ENCODE peak calls at places on chromosomes 4 and X, in five cellular contexts. One of them, this sample, is unnamed.

GRCh38 chr4:62457356-62457755 is 1257.2 kb downstream of the ADGRL3 start:
- DNase-seq in H1: no peak
- DNase-seq in IMR-90: no peak
- DNase-seq in H9: no peak
- DNase-seq in neuronal stem cell: no peak
- DNase-seq in this sample: no peak

GRCh38 chrX:84248226-84248625 is 60.2 kb upstream of the RPS6KA6 start:
- DNase-seq in IMR-90: peak; percentile 79
- DNase-seq in H9: no peak
- DNase-seq in H1: no peak
- DNase-seq in neuronal stem cell: no peak
- DNase-seq in this sample: peak; percentile 69

GRCh38 chr4:17958185-17958584 is 63.4 kb downstream of the LCORL start:
- DNase-seq in H1: no peak
- DNase-seq in IMR-90: peak; percentile 55
- DNase-seq in neuronal stem cell: no peak
- DNase-seq in H9: no peak
- DNase-seq in this sample: no peak

GRCh38 chr4:30553151-30553550 is 167.0 kb upstream of the PCDH7 start:
- DNase-seq in H1: no peak
- DNase-seq in H9: no peak
- DNase-seq in IMR-90: no peak
- DNase-seq in neuronal stem cell: no peak
- DNase-seq in this sample: peak; percentile 51

GRCh38 chrX:149131780-149132179 is 373.3 kb downstream of the IDS start:
- DNase-seq in neuronal stem cell: no peak
- DNase-seq in H1: no peak
- DNase-seq in H9: no peak
- DNase-seq in IMR-90: no peak
- DNase-seq in this sample: peak; percentile 8

GRCh38 chrX:138765061-138765460 is 53.5 kb upstream of the FGF13 start:
- DNase-seq in neuronal stem cell: no peak
- DNase-seq in H9: no peak
- DNase-seq in IMR-90: no peak
- DNase-seq in H1: no peak
- DNase-seq in this sample: no peak

GRCh38 chr4:136900706-136901105 is 631.6 kb downstream of the PCDH18 start:
- DNase-seq in H1: no peak
- DNase-seq in IMR-90: no peak
- DNase-seq in H9: no peak
- DNase-seq in neuronal stem cell: no peak
- DNase-seq in this sample: peak; percentile 9

GRCh38 chr4:112956458-112956857 is 93.0 kb upstream of the ANK2 start:
- DNase-seq in neuronal stem cell: no peak
- DNase-seq in H1: no peak
- DNase-seq in H9: no peak
- DNase-seq in IMR-90: no peak
- DNase-seq in this sample: no peak

GRCh38 chr4:180828455-180829018 is 1414.7 kb upstream of the TENM3 start:
- DNase-seq in H1: no peak
- DNase-seq in H9: no peak
- DNase-seq in neuronal stem cell: peak; percentile 40
- DNase-seq in IMR-90: peak; percentile 83
- DNase-seq in this sample: peak; percentile 57

GRCh38 chr4:52712991-52713275 is 38.3 kb downstream of the ERVMER34-1 start:
- DNase-seq in H9: no peak
- DNase-seq in H1: no peak
- DNase-seq in neuronal stem cell: no peak
- DNase-seq in IMR-90: no peak
- DNase-seq in this sample: no peak

GRCh38 chr4:83639849-83640493 is 104.1 kb downstream of the GPAT3 start:
- DNase-seq in H1: peak; percentile 58
- DNase-seq in H9: peak; percentile 38
- DNase-seq in neuronal stem cell: peak; percentile 73
- DNase-seq in IMR-90: peak; percentile 80
- DNase-seq in this sample: peak; percentile 82

GRCh38 chr4:20337261-20337664 is 85.6 kb downstream of the SLIT2 start:
- DNase-seq in H1: no peak
- DNase-seq in IMR-90: peak; percentile 15
- DNase-seq in H9: no peak
- DNase-seq in neuronal stem cell: no peak
- DNase-seq in this sample: no peak

GRCh38 chrX:2700405-2701320 is 9.6 kb downstream of the CD99 start:
- DNase-seq in neuronal stem cell: no peak
- DNase-seq in H1: no peak
- DNase-seq in IMR-90: no peak
- DNase-seq in H9: no peak
- DNase-seq in this sample: no peak

GRCh38 chrX:48920713-48921104 is 1.9 kb upstream of the PIM2 start:
- DNase-seq in H1: no peak
- DNase-seq in IMR-90: no peak
- DNase-seq in H9: no peak
- DNase-seq in neuronal stem cell: no peak
- DNase-seq in this sample: no peak

GRCh38 chr4:2745981-2746806 is 9.9 kb downstream of the TNIP2 start:
- DNase-seq in IMR-90: peak; percentile 85
- DNase-seq in neuronal stem cell: no peak
- DNase-seq in H1: no peak
- DNase-seq in H9: no peak
- DNase-seq in this sample: peak; percentile 92

GRCh38 chrX:39519566-39520301 is 578.0 kb downstream of the BCOR start:
- DNase-seq in neuronal stem cell: no peak
- DNase-seq in H9: no peak
- DNase-seq in H1: no peak
- DNase-seq in IMR-90: no peak
- DNase-seq in this sample: no peak

GRCh38 chr4:67393699-67394281 is 151.5 kb downstream of the CENPC start:
- DNase-seq in neuronal stem cell: peak; percentile 39
- DNase-seq in IMR-90: peak; percentile 50
- DNase-seq in H1: no peak
- DNase-seq in H9: no peak
- DNase-seq in this sample: peak; percentile 39

GRCh38 chr4:6909113-6909969 is at the start of gene TBC1D14:
- DNase-seq in IMR-90: peak; percentile 81
- DNase-seq in neuronal stem cell: peak; percentile 89
- DNase-seq in H9: peak; percentile 89
- DNase-seq in H1: peak; percentile 91
- DNase-seq in this sample: peak; percentile 89

GRCh38 chrX:110316351-110317078 is 1.4 kb downstream of the AMMECR1 start:
- DNase-seq in IMR-90: no peak
- DNase-seq in neuronal stem cell: no peak
- DNase-seq in H1: no peak
- DNase-seq in H9: no peak
- DNase-seq in this sample: peak; percentile 33

GRCh38 chrX:49077941-49078340 is 1.7 kb downstream of the WDR45 start:
- DNase-seq in H1: no peak
- DNase-seq in H9: no peak
- DNase-seq in neuronal stem cell: no peak
- DNase-seq in IMR-90: no peak
- DNase-seq in this sample: no peak

GRCh38 chr4:108360857-108361820 is 192.4 kb upstream of the LEF1 start:
- DNase-seq in IMR-90: peak; percentile 60
- DNase-seq in H1: no peak
- DNase-seq in H9: peak; percentile 47
- DNase-seq in neuronal stem cell: no peak
- DNase-seq in this sample: peak; percentile 86

GRCh38 chrX:46574941-46575381 is 1.4 kb downstream of the CHST7 start:
- DNase-seq in IMR-90: no peak
- DNase-seq in neuronal stem cell: no peak
- DNase-seq in H9: peak; percentile 41
- DNase-seq in H1: no peak
- DNase-seq in this sample: no peak

GRCh38 chrX:46381630-46382029 is 163.6 kb downstream of the ZNF674 start:
- DNase-seq in H9: peak; percentile 40
- DNase-seq in IMR-90: peak; percentile 17
- DNase-seq in neuronal stem cell: peak; percentile 2
- DNase-seq in H1: peak; percentile 46
- DNase-seq in this sample: peak; percentile 10

GRCh38 chr4:55396305-55397023 is 707 bp downstream of the TMEM165 start:
- DNase-seq in H9: peak; percentile 40
- DNase-seq in neuronal stem cell: peak; percentile 39
- DNase-seq in H1: peak; percentile 74
- DNase-seq in IMR-90: peak; percentile 38
- DNase-seq in this sample: peak; percentile 59

GRCh38 chr4:146959692-146960091 is 14.0 kb upstream of the TTC29 start:
- DNase-seq in H9: no peak
- DNase-seq in H1: no peak
- DNase-seq in IMR-90: peak; percentile 3
- DNase-seq in neuronal stem cell: no peak
- DNase-seq in this sample: no peak

GRCh38 chr4:4864940-4865704 is 5.7 kb downstream of the MSX1 start:
- DNase-seq in neuronal stem cell: no peak
- DNase-seq in H9: no peak
- DNase-seq in H1: peak; percentile 64
- DNase-seq in IMR-90: no peak
- DNase-seq in this sample: no peak
- H3K14ac ChIP-seq in neuronal stem cell: no peak overlapping the region
- H3K14ac ChIP-seq in H9: no peak overlapping the region
- H3K14ac ChIP-seq in H1: no peak overlapping the region
- H3K14ac ChIP-seq in IMR-90: no peak overlapping the region
- H3K14ac ChIP-seq in this sample: no peak overlapping the region

DNA sequence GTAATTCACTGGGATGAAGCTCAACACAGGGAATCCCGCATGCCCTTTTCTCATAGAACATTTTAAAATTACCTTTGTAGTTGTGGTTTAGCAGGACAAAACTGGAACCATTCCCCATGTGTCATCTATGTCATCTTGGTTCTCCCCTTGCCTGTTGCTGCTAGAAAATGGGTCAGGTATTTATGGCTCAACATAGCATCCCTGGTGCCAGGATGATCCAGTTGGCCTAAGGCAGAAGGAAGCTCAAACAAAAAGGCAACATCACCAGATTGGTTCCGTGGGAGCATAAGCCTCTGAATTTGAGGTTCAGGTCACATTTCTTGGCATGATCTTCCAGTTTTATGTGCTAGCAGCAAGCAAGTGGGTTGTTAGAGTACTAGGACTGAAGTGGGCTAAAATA is 552.6 kb upstream of the BOD1L1 start:
- DNase-seq in IMR-90: no peak
- DNase-seq in H9: no peak
- DNase-seq in neuronal stem cell: no peak
- DNase-seq in H1: no peak
- DNase-seq in this sample: no peak
- H3K4me1 ChIP-seq in IMR-90: no peaks in the 10 kb centered on the region
- H3K4me1 ChIP-seq in H9: peaks cover 9% of the 10 kb centered on the region
- H3K4me1 ChIP-seq in neuronal stem cell: peaks cover 13% of the 10 kb centered on the region
- H3K4me1 ChIP-seq in H1: peaks cover 7% of the 10 kb centered on the region
- H3K4me1 ChIP-seq in this sample: no peaks in the 10 kb centered on the region

GRCh38 chr4:128525939-128526630 is 238.5 kb upstream of the PGRMC2 start:
- DNase-seq in H1: no peak
- DNase-seq in IMR-90: peak; percentile 78
- DNase-seq in H9: no peak
- DNase-seq in neuronal stem cell: no peak
- DNase-seq in this sample: peak; percentile 57
- H2BK15ac ChIP-seq in H1: no peak overlapping the region
- H2BK15ac ChIP-seq in IMR-90: peak overlapping the region; percentile 46
- H2BK15ac ChIP-seq in H9: no peak overlapping the region
- H2BK15ac ChIP-seq in neuronal stem cell: no peak overlapping the region
- H2BK15ac ChIP-seq in this sample: no peak overlapping the region

DNA sequence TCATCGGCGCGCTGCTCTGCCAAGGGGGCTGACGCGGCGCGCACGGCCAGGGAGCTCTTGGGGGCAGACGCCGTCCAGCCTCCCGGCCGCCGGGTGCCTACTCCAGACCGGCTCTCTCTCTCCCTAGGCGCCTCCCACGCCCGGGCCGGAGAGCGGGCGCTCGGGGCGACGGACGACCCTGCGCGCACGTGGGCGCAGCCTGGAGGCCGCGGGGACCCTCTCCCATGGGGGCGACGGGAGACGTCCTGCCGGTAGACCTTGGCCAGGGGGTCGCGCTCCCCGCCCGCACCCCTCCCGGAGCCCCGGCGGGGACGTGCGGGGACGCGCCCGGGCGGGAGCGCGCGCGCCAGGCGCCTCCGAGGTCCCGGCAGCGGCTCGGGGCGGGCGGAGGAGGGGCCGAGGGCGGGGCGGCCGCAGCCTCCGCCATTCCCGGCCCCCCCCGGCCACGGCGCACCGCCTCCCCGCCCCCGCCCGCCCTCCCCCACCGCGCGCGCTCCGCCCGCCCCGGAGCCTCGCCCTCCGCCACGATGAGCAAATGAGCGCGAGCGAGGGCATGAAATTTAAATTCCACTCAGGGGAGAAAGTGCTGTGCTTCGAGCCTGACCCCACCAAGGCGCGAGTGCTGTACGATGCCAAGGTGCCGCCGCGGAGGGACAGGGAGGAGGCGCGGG is at the start of gene MSL3:
- DNase-seq in H9: peak; percentile 60
- DNase-seq in H1: peak; percentile 57
- DNase-seq in neuronal stem cell: peak; percentile 52
- DNase-seq in IMR-90: peak; percentile 61
- DNase-seq in this sample: peak; percentile 76
- H3K14ac ChIP-seq in H9: peak within 1 kb of the TSS; percentile 86
- H3K14ac ChIP-seq in H1: no peak within 1 kb of the TSS
- H3K14ac ChIP-seq in neuronal stem cell: no peak within 1 kb of the TSS
- H3K14ac ChIP-seq in IMR-90: peak within 1 kb of the TSS; percentile 80
- H3K14ac ChIP-seq in this sample: peak within 1 kb of the TSS; percentile 96

DNA sequence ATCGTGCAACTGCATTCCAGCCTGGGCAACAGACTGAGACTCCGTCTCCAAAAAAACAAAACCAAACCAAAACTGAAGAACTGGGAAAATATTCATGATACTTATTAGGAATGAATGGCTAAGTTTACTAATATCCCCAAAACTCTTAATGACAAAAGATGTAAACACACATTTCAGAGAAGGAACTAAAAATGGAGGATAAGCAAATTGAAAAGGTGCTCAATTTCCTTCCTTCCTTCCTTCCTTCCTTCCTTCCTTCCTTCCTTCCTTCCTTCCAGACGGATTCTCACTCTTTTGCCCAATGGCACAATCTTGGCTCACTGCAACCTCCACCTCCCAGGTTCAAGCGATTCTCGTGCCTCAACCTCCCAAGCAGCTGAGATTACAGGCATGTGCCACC is 44.4 kb upstream of the CDKN2AIP start:
- DNase-seq in H1: no peak
- DNase-seq in IMR-90: no peak
- DNase-seq in H9: no peak
- DNase-seq in neuronal stem cell: no peak
- DNase-seq in this sample: no peak
- H3K4me1 ChIP-seq in H1: peaks cover 5% of the 10 kb centered on the region
- H3K4me1 ChIP-seq in IMR-90: peaks cover 4% of the 10 kb centered on the region
- H3K4me1 ChIP-seq in H9: no peaks in the 10 kb centered on the region
- H3K4me1 ChIP-seq in neuronal stem cell: peaks cover 3% of the 10 kb centered on the region
- H3K4me1 ChIP-seq in this sample: peaks cover 6% of the 10 kb centered on the region

DNA sequence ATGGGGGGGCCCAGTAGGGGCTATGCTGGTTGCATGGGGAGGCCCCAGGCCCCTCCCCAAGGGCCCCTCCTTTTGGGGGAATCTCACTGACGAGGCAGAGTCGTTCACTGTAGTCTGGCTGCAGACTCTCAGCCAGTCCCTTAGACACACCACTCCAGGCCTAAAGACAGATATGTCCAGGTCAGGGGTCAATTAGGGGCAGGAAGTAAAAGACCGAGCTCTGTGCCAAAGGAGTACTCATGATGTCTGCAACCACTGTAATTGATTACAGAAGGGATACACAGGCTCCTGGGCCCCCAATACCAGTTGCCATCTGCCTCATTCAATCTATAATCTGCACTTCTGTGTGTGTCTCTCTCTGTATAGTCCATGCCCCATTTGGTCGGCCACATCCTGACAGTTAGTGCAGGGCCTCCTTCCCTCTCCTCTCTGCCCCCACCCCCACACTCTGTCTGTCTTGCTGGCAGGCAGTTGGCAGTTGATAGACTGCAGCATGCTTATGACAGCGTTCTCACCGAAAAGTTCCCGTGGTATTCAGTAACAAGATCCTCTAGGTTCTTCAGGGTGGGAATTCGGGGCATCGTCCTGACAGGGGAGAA is 1.3 kb upstream of the CXorf65 start:
- DNase-seq in H1: no peak
- DNase-seq in neuronal stem cell: no peak
- DNase-seq in IMR-90: no peak
- DNase-seq in H9: no peak
- DNase-seq in this sample: peak; percentile 15
- H2BK15ac ChIP-seq in H1: no peak overlapping the region
- H2BK15ac ChIP-seq in neuronal stem cell: no peak overlapping the region
- H2BK15ac ChIP-seq in IMR-90: no peak overlapping the region
- H2BK15ac ChIP-seq in H9: no peak overlapping the region
- H2BK15ac ChIP-seq in this sample: no peak overlapping the region

This sample was measured in mesenchymal stem cell.